ENCODE peak calls at places on chromosomes 12 and 14, in nine cellular contexts. L, B, V, P, A, Y, M, C and Q are unnamed samples.

GRCh38 chr12:91138337-91138905 is 27.1 kb upstream of the LUM start:
- DNase-seq in L (no peak), B (peak; percentile 56), V (no peak), P (no peak), A (no peak), Y (no peak), M (no peak), C (peak; percentile 73), Q (peak; percentile 57)

GRCh38 chr14:36690301-36691020 is 28.8 kb downstream of the PAX9 start:
- DNase-seq in L (no peak), B (peak; percentile 1), V (peak; percentile 27), P (no peak), A (no peak), Y (no peak), M (peak; percentile 80), C (no peak), Q (no peak)

GRCh38 chr12:80262372-80263170 is 163.2 kb downstream of the OTOGL start:
- DNase-seq in L (no peak), B (no peak), V (no peak), P (no peak), A (no peak), Y (no peak), M (no peak), C (peak; percentile 25), Q (peak; percentile 52)

GRCh38 chr12:91778938-91779400 is 366.7 kb downstream of the BTG1 start:
- DNase-seq in L (no peak), B (peak; percentile 83), V (peak; percentile 99), P (no peak), A (no peak), Y (peak; percentile 72), M (peak; percentile 98), C (peak; percentile 82), Q (peak; percentile 83)

GRCh38 chr14:92551066-92551841 is 37.7 kb downstream of the RIN3 start:
- DNase-seq in L (peak; percentile 54), B (no peak), V (no peak), P (no peak), A (no peak), Y (no peak), M (no peak), C (no peak), Q (no peak)

GRCh38 chr12:15527201-15527782 is 205.0 kb downstream of the PTPRO start:
- DNase-seq in L (peak; percentile 23), B (peak; percentile 45), V (peak; percentile 69), P (peak; percentile 59), A (no peak), Y (no peak), M (peak; percentile 41), C (peak; percentile 22), Q (no peak)

GRCh38 chr14:64074961-64075619 is 219.1 kb downstream of the ESR2 start:
- DNase-seq in L (no peak), B (peak; percentile 43), V (peak; percentile 60), P (no peak), A (no peak), Y (no peak), M (peak; percentile 77), C (no peak), Q (peak; percentile 39)

GRCh38 chr12:121990692-121991603 is 30.7 kb upstream of the BCL7A start:
- DNase-seq in L (no peak), B (no peak), V (no peak), P (no peak), A (no peak), Y (no peak), M (peak; percentile 20), C (no peak), Q (no peak)

GRCh38 chr12:65690477-65690876 is 133.8 kb upstream of the HMGA2 start:
- DNase-seq in L (no peak), B (no peak), V (no peak), P (no peak), A (no peak), Y (no peak), M (no peak), C (no peak), Q (no peak)

GRCh38 chr14:24613241-24613640 is 3.8 kb upstream of the GZMH start:
- DNase-seq in L (no peak), B (no peak), V (peak; percentile 85), P (no peak), A (no peak), Y (no peak), M (peak; percentile 55), C (no peak), Q (no peak)

GRCh38 chr12:124228050-124228711 is 66.7 kb upstream of the RFLNA start:
- DNase-seq in L (no peak), B (no peak), V (no peak), P (no peak), A (no peak), Y (no peak), M (no peak), C (no peak), Q (no peak)

GRCh38 chr14:100714205-100714781 is 12.4 kb upstream of the DLK1 start:
- DNase-seq in L (peak; percentile 80), B (no peak), V (no peak), P (no peak), A (no peak), Y (no peak), M (no peak), C (no peak), Q (no peak)

GRCh38 chr14:58701156-58701555 is 63.4 kb downstream of the DACT1 start:
- DNase-seq in L (no peak), B (no peak), V (no peak), P (no peak), A (no peak), Y (no peak), M (no peak), C (no peak), Q (no peak)

GRCh38 chr14:53630336-53630735 is 326.3 kb downstream of the BMP4 start:
- DNase-seq in L (no peak), B (no peak), V (no peak), P (no peak), A (no peak), Y (no peak), M (no peak), C (no peak), Q (no peak)

GRCh38 chr12:55815473-55815872 is 2.1 kb downstream of the SARNP start:
- DNase-seq in L (no peak), B (no peak), V (no peak), P (no peak), A (no peak), Y (no peak), M (no peak), C (no peak), Q (no peak)
- H3K4me3 ChIP-seq in L (peak overlapping the region; percentile 97), B (peak overlapping the region; percentile 90), V (no peak overlapping the region), P (peak overlapping the region; percentile 94), A (no peak overlapping the region), Y (no peak overlapping the region), M (peak overlapping the region; percentile 95), C (peak overlapping the region; percentile 98), Q (peak overlapping the region; percentile 97)

GRCh38 chr12:116358850-116359761 is 81.6 kb upstream of the MED13L start:
- DNase-seq in L (peak; percentile 77), B (peak; percentile 98), V (peak; percentile 75), P (peak; percentile 94), A (peak; percentile 95), Y (peak; percentile 71), M (peak; percentile 90), C (peak; percentile 97), Q (peak; percentile 98)
- H3K4me3 ChIP-seq in L (peak overlapping the region; percentile 10), B (no peak overlapping the region), V (no peak overlapping the region), P (peak overlapping the region; percentile 21), A (peak overlapping the region; percentile 12), Y (no peak overlapping the region), M (no peak overlapping the region), C (peak overlapping the region; percentile 3), Q (peak overlapping the region; percentile 68)

GRCh38 chr12:116123511-116124258 is 153.8 kb downstream of the MED13L start:
- DNase-seq in L (peak; percentile 19), B (peak; percentile 56), V (peak; percentile 56), P (peak; percentile 48), A (no peak), Y (no peak), M (peak; percentile 68), C (peak; percentile 39), Q (peak; percentile 70)

GRCh38 chr12:116125981-116126566 is 151.4 kb downstream of the MED13L start:
- DNase-seq in L (no peak), B (no peak), V (peak; percentile 72), P (peak; percentile 49), A (no peak), Y (no peak), M (peak; percentile 65), C (peak; percentile 63), Q (peak; percentile 50)

GRCh38 chr12:116125084-116125483 is 152.4 kb downstream of the MED13L start:
- DNase-seq in L (no peak), B (no peak), V (no peak), P (no peak), A (no peak), Y (no peak), M (no peak), C (no peak), Q (no peak)

GRCh38 chr12:116122639-116123038 is 154.9 kb downstream of the MED13L start:
- DNase-seq in L (no peak), B (no peak), V (no peak), P (no peak), A (no peak), Y (no peak), M (no peak), C (no peak), Q (no peak)

DNA sequence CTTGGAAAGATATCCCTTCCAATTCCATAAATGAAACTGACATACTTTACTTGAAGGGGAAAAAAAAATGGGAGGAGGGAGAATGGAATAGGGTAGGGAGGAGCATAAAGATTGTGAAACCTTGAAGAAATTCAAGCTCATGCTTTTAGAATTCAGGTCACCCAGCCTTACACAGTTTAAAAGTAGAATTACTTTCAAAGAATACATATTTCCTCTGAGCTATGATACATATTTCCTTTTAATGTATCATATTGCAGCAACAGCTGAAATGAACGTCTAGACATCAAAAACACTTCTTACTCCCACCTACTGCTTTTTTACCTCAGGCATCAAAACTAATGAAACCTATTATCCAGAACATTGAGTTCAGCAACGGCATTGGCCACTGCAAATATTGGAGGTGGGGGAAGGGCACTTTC is 156.0 kb downstream of the MED13L start:
- DNase-seq in L (no peak), B (peak; percentile 65), V (peak; percentile 38), P (no peak), A (no peak), Y (no peak), M (peak; percentile 45), C (peak; percentile 67), Q (peak; percentile 89)
- H3K4me3 ChIP-seq in L (no peak overlapping the region), B (peak overlapping the region; percentile 18), V (no peak overlapping the region), P (no peak overlapping the region), A (no peak overlapping the region), Y (no peak overlapping the region), M (no peak overlapping the region), C (peak overlapping the region; percentile 39), Q (peak overlapping the region; percentile 56)

DNA sequence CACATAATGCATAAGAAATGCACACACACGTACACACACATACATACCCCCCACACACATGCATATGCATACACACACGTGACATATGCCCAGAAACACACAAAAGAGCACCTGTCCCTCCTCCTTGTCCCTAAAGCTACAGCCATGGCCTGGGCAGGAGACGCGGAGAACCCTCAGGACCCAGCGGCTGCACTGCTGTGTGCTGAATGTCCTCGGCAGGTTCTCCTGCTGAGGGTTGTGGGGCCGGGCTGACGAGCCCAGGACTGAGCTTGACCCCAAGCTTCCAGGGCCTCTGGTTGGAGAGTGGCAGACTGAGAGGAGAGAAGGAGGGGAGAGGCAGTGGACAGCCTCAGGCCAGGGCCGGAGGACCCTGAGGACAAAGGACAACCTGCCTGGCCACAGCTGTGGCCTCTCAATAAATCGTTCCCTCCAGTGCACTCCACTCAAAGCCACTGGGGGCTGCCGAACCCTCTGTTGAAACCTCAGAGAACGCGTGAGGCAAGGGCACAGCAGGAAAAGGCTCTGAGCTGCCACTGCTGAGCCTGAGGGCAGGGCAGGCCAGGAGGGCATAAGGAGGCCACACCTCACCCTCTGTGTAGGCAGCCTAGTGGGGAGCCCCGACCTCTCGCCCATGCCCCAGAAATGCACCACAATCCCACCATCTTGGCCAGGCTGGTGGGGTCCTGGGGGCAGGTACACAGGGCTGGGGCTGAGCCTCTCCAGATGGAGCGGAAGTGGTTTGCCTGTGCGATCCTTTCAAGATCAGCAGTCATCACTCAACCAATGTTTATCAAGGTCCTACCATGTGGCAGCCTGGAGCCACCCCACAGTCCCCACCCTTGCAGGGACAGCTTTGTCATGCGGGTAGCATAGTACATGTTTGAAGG is 3.1 kb downstream of the CACNA2D4 start:
- DNase-seq in L (peak; percentile 33), B (no peak), V (no peak), P (peak; percentile 37), A (peak; percentile 38), Y (no peak), M (no peak), C (no peak), Q (no peak)
- H3K4me3 ChIP-seq in L (no peak overlapping the region), B (no peak overlapping the region), V (no peak overlapping the region), P (no peak overlapping the region), A (no peak overlapping the region), Y (no peak overlapping the region), M (no peak overlapping the region), C (no peak overlapping the region), Q (no peak overlapping the region)